ENCODE peak calls at places on chromosomes 4 and X, in four cellular contexts. O is neural progenitor cell, T is uterus, F is GM23338. L is an unnamed sample.

GRCh38 chrX:85504381-85504780 is 124.9 kb upstream of the POF1B start:
- DNase-seq in O (no peak), T (no peak), F (no peak), L (no peak)

GRCh38 chr4:116796022-116796421 is 289.4 kb downstream of the TRAM1L1 start:
- DNase-seq in O (peak; percentile 5), T (no peak), F (peak; percentile 64), L (peak; percentile 57)

GRCh38 chr4:3465698-3466671 is 2.9 kb downstream of the DOK7 start:
- DNase-seq in O (peak; percentile 76), T (no peak), F (peak; percentile 69), L (peak; percentile 86)

GRCh38 chrX:24423960-24424359 is 41.1 kb upstream of the PDK3 start:
- DNase-seq in O (no peak), T (no peak), F (no peak), L (no peak)

GRCh38 chr4:94545296-94545695 is 93.6 kb downstream of the PDLIM5 start:
- DNase-seq in O (no peak), T (no peak), F (no peak), L (no peak)

GRCh38 chr4:72112514-72113156 is 80.8 kb downstream of the NPFFR2 start:
- DNase-seq in O (no peak), T (no peak), F (no peak), L (no peak)

GRCh38 chr4:179110816-179111215 is 1668.6 kb upstream of the AGA start:
- DNase-seq in O (no peak), T (no peak), F (no peak), L (no peak)

GRCh38 chr4:182752158-182752910 is 164.9 kb downstream of the DCTD start:
- DNase-seq in O (peak; percentile 45), T (no peak), F (peak; percentile 84), L (no peak)

GRCh38 chrX:17697191-17697590 is 40.1 kb upstream of the SCML1 start:
- DNase-seq in O (no peak), T (no peak), F (no peak), L (no peak)

GRCh38 chrX:110145854-110146253 is 142.9 kb downstream of the TMEM164 start:
- DNase-seq in O (no peak), T (peak; percentile 22), F (peak; percentile 35), L (peak; percentile 58)

GRCh38 chr4:24988776-24989175 is 42.0 kb downstream of the LGI2 start:
- DNase-seq in O (peak; percentile 61), T (no peak), F (peak; percentile 86), L (peak; percentile 87)

GRCh38 chr4:2402053-2402452 is 16.4 kb downstream of the ZFYVE28 start:
- DNase-seq in O (peak; percentile 94), T (peak; percentile 56), F (peak; percentile 75), L (peak; percentile 99)

GRCh38 chrX:109922183-109922582 is 80.7 kb upstream of the TMEM164 start:
- DNase-seq in O (no peak), T (no peak), F (no peak), L (no peak)

GRCh38 chr4:101989551-101989950 is 199.0 kb downstream of the BANK1 start:
- DNase-seq in O (no peak), T (no peak), F (no peak), L (no peak)

GRCh38 chr4:20483416-20483815 is 216.8 kb upstream of the PACRGL start:
- DNase-seq in O (no peak), T (no peak), F (no peak), L (no peak)

GRCh38 chr4:122796801-122797404 is 29.7 kb upstream of the FGF2 start:
- DNase-seq in O (no peak), T (no peak), F (peak; percentile 95), L (peak; percentile 75)

GRCh38 chr4:17272154-17272553 is 239.7 kb downstream of the QDPR start:
- DNase-seq in O (no peak), T (no peak), F (no peak), L (no peak)

GRCh38 chr4:152613841-152614240 is 66.0 kb downstream of the TMEM154 start:
- DNase-seq in O (no peak), T (no peak), F (no peak), L (peak; percentile 43)

GRCh38 chr4:73741140-73741749 is 876 bp downstream of the CXCL8 start:
- DNase-seq in O (no peak), T (no peak), F (no peak), L (no peak)

DNA sequence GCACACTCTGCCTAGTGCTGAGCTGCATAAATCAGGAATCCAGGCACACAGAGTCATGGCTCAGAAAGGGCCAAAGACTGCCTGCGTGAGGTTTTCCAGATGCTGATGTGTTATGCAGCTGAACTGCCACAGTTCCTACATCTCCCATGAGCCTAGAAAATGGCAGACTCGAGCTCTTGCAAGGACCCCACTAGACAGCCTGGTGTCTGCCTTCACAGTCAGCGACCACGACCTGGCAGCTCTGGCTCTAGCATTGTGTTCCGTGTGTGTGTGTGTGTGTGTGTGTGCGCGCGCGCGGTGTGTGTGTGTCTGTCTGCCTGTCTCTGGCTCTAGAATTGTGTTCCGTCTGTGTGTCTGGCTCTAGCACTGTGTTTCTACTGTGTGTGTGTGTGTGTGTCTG is 203.6 kb upstream of the AGTR2 start:
- DNase-seq in O (peak; percentile 22), T (no peak), F (no peak), L (no peak)
- H3K4me3 ChIP-seq in O (peak overlapping the region; percentile 15), T (no peak overlapping the region), F (peak overlapping the region; percentile 82), L (peak overlapping the region; percentile 87)

GRCh38 chr4:140134780-140135179 is 19.2 kb downstream of the MAML3 start:
- DNase-seq in O (no peak), T (no peak), F (no peak), L (no peak)

GRCh38 chr4:140135529-140136021 is 18.4 kb downstream of the MAML3 start:
- DNase-seq in O (no peak), T (peak; percentile 66), F (no peak), L (no peak)

GRCh38 chr4:140136509-140136908 is 17.5 kb downstream of the MAML3 start:
- DNase-seq in O (no peak), T (no peak), F (no peak), L (no peak)

GRCh38 chr4:140138428-140138827 is 15.6 kb downstream of the MAML3 start:
- DNase-seq in O (peak; percentile 40), T (no peak), F (peak; percentile 34), L (no peak)

GRCh38 chr4:140137654-140138053 is 16.3 kb downstream of the MAML3 start:
- DNase-seq in O (no peak), T (no peak), F (peak; percentile 29), L (no peak)
- H3K4me3 ChIP-seq in O (no peak overlapping the region), T (peak overlapping the region; percentile 1), F (no peak overlapping the region), L (no peak overlapping the region)

GRCh38 chr4:47876310-47876709 is 38.1 kb downstream of the NFXL1 start:
- DNase-seq in O (no peak), T (no peak), F (no peak), L (no peak)
- H3K4me3 ChIP-seq in O (no peak overlapping the region), T (no peak overlapping the region), F (no peak overlapping the region), L (no peak overlapping the region)

DNA sequence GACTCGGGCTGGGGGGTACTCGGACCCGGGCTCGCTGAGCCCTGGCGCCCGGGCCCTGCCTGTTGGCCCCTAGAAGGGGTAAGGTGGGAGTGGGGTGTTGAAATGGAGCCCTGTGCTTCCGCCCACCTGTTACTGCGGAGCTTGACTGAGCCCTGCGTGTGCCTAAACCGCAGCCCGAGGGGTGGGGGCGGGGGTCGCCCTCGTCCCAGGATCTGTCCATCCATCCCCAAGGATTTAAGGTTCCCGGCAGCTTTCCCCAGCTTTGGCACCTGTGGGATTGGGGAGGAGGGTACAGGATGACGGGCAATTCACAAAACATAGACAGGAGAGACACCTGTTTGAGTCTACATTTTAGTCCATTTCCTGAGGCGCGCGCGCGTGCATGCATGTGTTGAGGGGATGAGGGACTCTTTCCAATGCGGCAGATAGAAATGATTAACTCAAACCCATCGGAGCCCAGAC is 779 bp downstream of the GABRQ start:
- DNase-seq in O (no peak), T (no peak), F (peak; percentile 10), L (no peak)
- H3K4me3 ChIP-seq in O (peak overlapping the region; percentile 48), T (no peak overlapping the region), F (peak overlapping the region; percentile 70), L (peak overlapping the region; percentile 68)

GRCh38 chrX:83511208-83511607 is 3.1 kb downstream of the POU3F4 start:
- DNase-seq in O (peak; percentile 73), T (no peak), F (peak; percentile 41), L (peak; percentile 78)
- H3K4me3 ChIP-seq in O (peak overlapping the region; percentile 41), T (no peak overlapping the region), F (peak overlapping the region; percentile 48), L (no peak overlapping the region)

DNA sequence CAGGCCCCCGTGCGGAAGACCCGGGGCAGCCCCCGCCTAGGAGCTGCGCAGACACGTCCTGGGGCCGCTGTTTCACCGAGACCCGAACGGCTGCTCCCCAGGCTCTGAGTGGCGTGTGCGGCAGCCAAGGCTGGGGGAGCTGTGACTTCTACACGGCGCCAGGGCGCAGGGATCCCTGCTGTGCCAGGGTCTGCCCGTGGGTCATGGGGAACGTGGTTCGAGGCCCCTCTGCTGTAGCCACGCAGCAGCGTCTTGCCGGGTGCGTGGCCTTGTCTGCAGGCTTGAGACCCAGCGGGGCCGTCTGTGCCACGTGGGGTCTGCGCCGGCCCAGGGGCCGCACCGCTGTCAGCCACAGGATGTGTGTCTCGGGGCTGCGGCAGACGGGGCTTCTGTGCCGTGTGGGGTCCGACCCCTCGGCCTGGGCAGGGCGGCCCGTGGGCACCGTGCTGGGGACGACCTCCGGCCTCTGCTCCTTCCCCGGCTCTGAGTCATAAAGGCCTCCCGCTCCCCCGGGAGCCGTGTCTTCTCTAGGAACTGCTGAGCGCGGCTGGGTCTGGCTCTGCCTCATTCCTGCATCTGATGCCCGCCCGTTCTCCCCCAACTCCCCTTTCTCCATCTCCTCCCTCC is 12.7 kb upstream of the GTPBP6 start:
- DNase-seq in O (peak; percentile 47), T (no peak), F (peak; percentile 71), L (peak; percentile 79)
- H3K4me3 ChIP-seq in O (peak overlapping the region; percentile 34), T (no peak overlapping the region), F (peak overlapping the region; percentile 56), L (no peak overlapping the region)

GRCh38 chrX:43897290-43897689 is 15.0 kb upstream of the MAOB start:
- DNase-seq in O (no peak), T (no peak), F (no peak), L (no peak)

GRCh38 chrX:43898406-43898805 is 16.2 kb upstream of the MAOB start:
- DNase-seq in O (no peak), T (no peak), F (no peak), L (no peak)

DNA sequence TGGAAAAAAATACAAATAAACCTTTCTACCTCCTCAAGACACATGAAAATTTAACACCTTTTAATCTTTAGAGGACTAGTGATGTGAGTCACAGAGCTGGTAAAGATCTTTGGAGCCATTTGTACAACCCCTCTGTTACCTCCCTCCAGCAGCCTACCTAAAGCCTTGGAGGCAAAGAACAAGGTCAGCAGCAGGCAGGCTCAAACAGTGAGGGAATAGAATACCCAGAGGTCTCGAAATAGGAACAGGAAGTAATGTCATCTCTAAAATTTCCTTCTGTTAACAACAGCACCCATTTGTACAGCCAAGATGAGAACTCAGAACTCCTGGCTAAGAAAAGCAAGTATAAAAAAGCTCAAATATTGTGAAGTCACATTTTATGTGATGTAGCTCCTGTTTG is 10.2 kb upstream of the MAOB start:
- DNase-seq in O (no peak), T (no peak), F (no peak), L (no peak)
- H3K4me3 ChIP-seq in O (no peak overlapping the region), T (no peak overlapping the region), F (no peak overlapping the region), L (no peak overlapping the region)